ENCODE peak calls at places on chromosome 20, in seven cellular contexts. G is WERI-Rb-1, I is SK-N-SH, N is T follicular helper cell, X is germinal center, U is GM04504, S is small intestine. P is an unnamed sample.

GRCh38 chr20:59676126-59676876 is 72.0 kb downstream of the PHACTR3 start:
- DNase-seq in N (no peak), X (no peak), I (no peak), U (no peak), S (peak; percentile 6), G (no peak), P (no peak)

GRCh38 chr20:58893355-58894151 is 41.0 kb downstream of the GNAS start:
- DNase-seq in U (no peak), S (peak; percentile 52), N (no peak), G (no peak), X (no peak), I (no peak), P (no peak)

GRCh38 chr20:19784511-19785172 is 26.6 kb downstream of the RIN2 start:
- DNase-seq in X (peak; percentile 58), I (peak; percentile 69), N (no peak), U (peak; percentile 67), G (peak; percentile 48), S (peak; percentile 78), P (no peak)

GRCh38 chr20:61959301-61959700 is 106.4 kb downstream of the TAF4 start:
- DNase-seq in S (no peak), I (no peak), G (no peak), X (no peak), U (no peak), N (no peak), P (no peak)

GRCh38 chr20:37901667-37902503 is 1.0 kb upstream of the VSTM2L start:
- DNase-seq in N (no peak), S (peak; percentile 34), I (peak; percentile 86), U (no peak), G (peak; percentile 78), X (peak; percentile 29), P (no peak)

GRCh38 chr20:2316847-2317495 is 21.2 kb downstream of the TGM3 start:
- DNase-seq in S (no peak), N (no peak), X (no peak), I (no peak), U (no peak), G (no peak), P (no peak)

GRCh38 chr20:25195962-25196700 is 619 bp downstream of the ENTPD6 start:
- DNase-seq in X (peak; percentile 16), G (peak; percentile 46), U (no peak), I (no peak), S (peak; percentile 93), N (peak; percentile 20), P (no peak)

GRCh38 chr20:4413314-4414045 is 308.2 kb upstream of the PRND start:
- DNase-seq in N (no peak), U (no peak), G (no peak), I (no peak), S (no peak), X (no peak), P (no peak)

GRCh38 chr20:3781153-3781910 is at the start of gene SPEF1:
- DNase-seq in X (peak; percentile 84), S (peak; percentile 92), U (peak; percentile 91), G (peak; percentile 90), I (peak; percentile 95), N (no peak), P (no peak)

GRCh38 chr20:61537239-61537638 is 285.2 kb downstream of the CDH4 start:
- DNase-seq in N (no peak), U (no peak), S (no peak), I (no peak), G (no peak), X (no peak), P (no peak)

GRCh38 chr20:7094438-7094997 is 327.0 kb downstream of the BMP2 start:
- DNase-seq in U (no peak), G (peak; percentile 32), N (no peak), S (peak; percentile 22), X (peak; percentile 2), I (peak; percentile 22), P (no peak)

GRCh38 chr20:43548273-43548880 is 10.4 kb upstream of the SGK2 start:
- DNase-seq in G (no peak), N (no peak), I (no peak), S (no peak), X (no peak), U (no peak), P (no peak)

GRCh38 chr20:48603819-48604405 is 223.9 kb downstream of the PREX1 start:
- DNase-seq in S (no peak), G (peak; percentile 1), X (no peak), U (no peak), I (no peak), N (no peak), P (no peak)

GRCh38 chr20:32945710-32946221 is 58.5 kb downstream of the SUN5 start:
- DNase-seq in I (peak; percentile 44), N (no peak), X (peak; percentile 15), S (peak; percentile 26), G (no peak), U (no peak), P (no peak)

GRCh38 chr20:23164176-23164601 is 78.1 kb upstream of the CD93 start:
- DNase-seq in S (peak; percentile 92), X (no peak), I (no peak), U (no peak), N (no peak), G (no peak), P (no peak)

GRCh38 chr20:49349078-49349477 is 71.2 kb upstream of the ZNFX1 start:
- DNase-seq in N (no peak), U (no peak), S (no peak), I (no peak), X (no peak), G (no peak), P (no peak)

GRCh38 chr20:17928211-17928611 is 40.4 kb downstream of the SNX5 start:
- DNase-seq in I (no peak), U (no peak), X (no peak), G (no peak), S (no peak), N (no peak), P (no peak)

P was measured in effector CD8-positive, alpha-beta T cell.